ENCODE peak calls at places on chromosomes 6 and 20, in seven cellular contexts. One of them, this sample, is unnamed.

GRCh38 chr6:22149081-22149480 is 147.8 kb downstream of the PRL start:
- DNase-seq in brain microvascular endothelial cell: no peak
- DNase-seq in GM23338: peak
- DNase-seq in RWPE2: no peak
- DNase-seq in fibroblast of lung: peak
- DNase-seq in CD8-positive, alpha-beta T cell: no peak
- DNase-seq in ascending aorta: no peak
- DNase-seq in this sample: no peak

GRCh38 chr6:41692080-41692675 is 43.2 kb downstream of the TFEB start:
- DNase-seq in GM23338: no peak
- DNase-seq in fibroblast of lung: no peak
- DNase-seq in RWPE2: no peak
- DNase-seq in brain microvascular endothelial cell: no peak
- DNase-seq in CD8-positive, alpha-beta T cell: no peak
- DNase-seq in ascending aorta: no peak
- DNase-seq in this sample: no peak

GRCh38 chr6:13653296-13653695 is 38.2 kb downstream of the NOL7 start:
- DNase-seq in CD8-positive, alpha-beta T cell: no peak
- DNase-seq in RWPE2: no peak
- DNase-seq in GM23338: no peak
- DNase-seq in brain microvascular endothelial cell: peak
- DNase-seq in ascending aorta: no peak
- DNase-seq in fibroblast of lung: peak
- DNase-seq in this sample: no peak

GRCh38 chr6:107819976-107820551 is 4.0 kb downstream of the SCML4 start:
- DNase-seq in GM23338: peak
- DNase-seq in fibroblast of lung: no peak
- DNase-seq in brain microvascular endothelial cell: no peak
- DNase-seq in ascending aorta: no peak
- DNase-seq in RWPE2: no peak
- DNase-seq in CD8-positive, alpha-beta T cell: peak
- DNase-seq in this sample: no peak

GRCh38 chr20:63196756-63197470 is 19.0 kb downstream of the YTHDF1 start:
- DNase-seq in RWPE2: no peak
- DNase-seq in fibroblast of lung: peak
- DNase-seq in GM23338: no peak
- DNase-seq in ascending aorta: no peak
- DNase-seq in brain microvascular endothelial cell: no peak
- DNase-seq in CD8-positive, alpha-beta T cell: no peak
- DNase-seq in this sample: no peak

GRCh38 chr6:159094444-159095252 is 49.9 kb upstream of the TAGAP start:
- DNase-seq in CD8-positive, alpha-beta T cell: peak
- DNase-seq in ascending aorta: no peak
- DNase-seq in GM23338: no peak
- DNase-seq in fibroblast of lung: no peak
- DNase-seq in RWPE2: no peak
- DNase-seq in brain microvascular endothelial cell: no peak
- DNase-seq in this sample: no peak

GRCh38 chr20:49594143-49594928 is 26.4 kb upstream of the PTGIS start:
- DNase-seq in CD8-positive, alpha-beta T cell: peak
- DNase-seq in ascending aorta: peak
- DNase-seq in RWPE2: no peak
- DNase-seq in fibroblast of lung: peak
- DNase-seq in brain microvascular endothelial cell: peak
- DNase-seq in GM23338: no peak
- DNase-seq in this sample: peak

GRCh38 chr20:60057866-60058807 is 99.9 kb downstream of the CDH26 start:
- DNase-seq in CD8-positive, alpha-beta T cell: peak
- DNase-seq in ascending aorta: no peak
- DNase-seq in RWPE2: peak
- DNase-seq in fibroblast of lung: peak
- DNase-seq in brain microvascular endothelial cell: peak
- DNase-seq in GM23338: peak
- DNase-seq in this sample: no peak

GRCh38 chr20:23138226-23138625 is 52.1 kb upstream of the CD93 start:
- DNase-seq in brain microvascular endothelial cell: no peak
- DNase-seq in GM23338: no peak
- DNase-seq in RWPE2: no peak
- DNase-seq in ascending aorta: no peak
- DNase-seq in CD8-positive, alpha-beta T cell: no peak
- DNase-seq in fibroblast of lung: no peak
- DNase-seq in this sample: no peak

GRCh38 chr20:11274137-11274536 is 600.3 kb upstream of the JAG1 start:
- DNase-seq in fibroblast of lung: peak
- DNase-seq in ascending aorta: peak
- DNase-seq in GM23338: peak
- DNase-seq in RWPE2: no peak
- DNase-seq in CD8-positive, alpha-beta T cell: no peak
- DNase-seq in brain microvascular endothelial cell: peak
- DNase-seq in this sample: peak

GRCh38 chr6:109055771-109056235 is 38.8 kb downstream of the SESN1 start:
- DNase-seq in brain microvascular endothelial cell: no peak
- DNase-seq in GM23338: no peak
- DNase-seq in RWPE2: no peak
- DNase-seq in ascending aorta: no peak
- DNase-seq in CD8-positive, alpha-beta T cell: no peak
- DNase-seq in fibroblast of lung: peak
- DNase-seq in this sample: no peak

GRCh38 chr6:143339223-143339622 is 111.3 kb downstream of the ADAT2 start:
- DNase-seq in ascending aorta: no peak
- DNase-seq in CD8-positive, alpha-beta T cell: no peak
- DNase-seq in GM23338: no peak
- DNase-seq in RWPE2: no peak
- DNase-seq in fibroblast of lung: no peak
- DNase-seq in brain microvascular endothelial cell: no peak
- DNase-seq in this sample: no peak

GRCh38 chr6:107843400-107843799 is 19.3 kb upstream of the SCML4 start:
- DNase-seq in GM23338: no peak
- DNase-seq in ascending aorta: no peak
- DNase-seq in CD8-positive, alpha-beta T cell: no peak
- DNase-seq in RWPE2: no peak
- DNase-seq in brain microvascular endothelial cell: no peak
- DNase-seq in fibroblast of lung: no peak
- DNase-seq in this sample: no peak

GRCh38 chr6:43269273-43270007 is 26.2 kb downstream of the TTBK1 start:
- DNase-seq in RWPE2: no peak
- DNase-seq in ascending aorta: no peak
- DNase-seq in GM23338: peak
- DNase-seq in CD8-positive, alpha-beta T cell: peak
- DNase-seq in brain microvascular endothelial cell: no peak
- DNase-seq in fibroblast of lung: no peak
- DNase-seq in this sample: no peak

DNA sequence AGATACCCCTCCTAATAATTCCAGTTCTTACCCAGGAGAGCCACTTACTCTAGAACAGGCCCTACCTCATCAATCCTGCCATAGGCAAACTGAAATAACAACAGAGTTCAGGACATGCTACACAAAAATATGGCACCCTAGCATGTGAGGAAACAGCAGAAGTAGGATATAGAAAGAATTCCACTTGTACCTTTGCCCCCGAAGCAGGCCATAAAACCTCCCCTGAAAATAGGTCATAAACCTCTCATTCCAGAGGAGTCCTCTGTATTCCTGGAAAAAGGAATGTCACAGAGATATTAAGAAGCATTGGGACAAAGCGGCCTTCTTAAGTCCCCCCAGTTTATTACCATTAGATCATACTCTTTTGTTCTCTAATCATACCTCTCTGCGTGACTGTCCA is 504.3 kb upstream of the MARCKS start:
- DNase-seq in ascending aorta: no peak
- DNase-seq in brain microvascular endothelial cell: no peak
- DNase-seq in CD8-positive, alpha-beta T cell: no peak
- DNase-seq in fibroblast of lung: no peak
- DNase-seq in GM23338: no peak
- DNase-seq in RWPE2: no peak
- DNase-seq in this sample: no peak
- H3K27ac ChIP-seq in ascending aorta: no peak
- H3K27ac ChIP-seq in brain microvascular endothelial cell: peak
- H3K27ac ChIP-seq in CD8-positive, alpha-beta T cell: no peak
- H3K27ac ChIP-seq in fibroblast of lung: peak
- H3K27ac ChIP-seq in GM23338: no peak
- H3K27ac ChIP-seq in RWPE2: peak
- H3K27ac ChIP-seq in this sample: peak

DNA sequence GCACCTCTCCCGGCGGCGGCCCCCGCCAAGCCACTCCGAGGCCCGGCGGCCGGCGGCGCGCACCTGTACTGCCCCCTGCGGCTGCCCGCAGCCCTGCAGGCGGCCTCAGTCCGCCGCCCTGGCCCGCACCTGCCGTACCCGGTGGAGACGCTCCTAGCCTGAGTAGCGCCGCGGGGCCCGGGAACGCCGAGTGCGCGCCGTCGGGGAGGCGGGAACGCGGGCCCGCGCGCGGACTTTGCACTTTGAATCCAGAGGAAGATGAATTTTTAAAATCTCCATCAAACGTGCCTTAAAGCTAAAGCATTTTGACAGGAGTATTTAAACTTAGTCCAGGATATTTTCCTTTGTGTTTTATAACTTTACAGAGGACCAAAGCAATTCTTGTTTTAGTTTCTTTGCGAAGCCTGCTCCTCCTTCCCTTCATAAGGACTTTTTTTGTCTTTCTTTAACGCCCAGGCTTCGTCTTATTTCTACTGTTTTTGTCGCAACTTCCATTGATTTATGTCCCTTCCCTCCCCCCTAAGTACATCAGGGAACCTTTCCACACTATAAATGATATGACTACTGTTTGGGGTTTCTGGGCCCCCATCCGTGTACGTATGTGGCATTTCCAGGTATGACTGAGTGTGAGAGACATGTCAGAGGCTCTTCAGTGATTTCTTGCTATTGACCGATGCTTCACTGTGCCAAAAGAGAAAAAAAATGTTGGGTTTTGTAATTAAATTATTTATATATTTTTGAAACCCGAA is 2.0 kb downstream of the FOXQ1 start:
- DNase-seq in RWPE2: no peak
- DNase-seq in brain microvascular endothelial cell: no peak
- DNase-seq in fibroblast of lung: no peak
- DNase-seq in CD8-positive, alpha-beta T cell: no peak
- DNase-seq in GM23338: peak
- DNase-seq in ascending aorta: no peak
- DNase-seq in this sample: no peak
- TF ChIP-seq CTCF in RWPE2: peak
- TF ChIP-seq CTCF in brain microvascular endothelial cell: peak
- TF ChIP-seq CTCF in fibroblast of lung: peak
- TF ChIP-seq CTCF in CD8-positive, alpha-beta T cell: no peak
- TF ChIP-seq CTCF in GM23338: peak
- TF ChIP-seq CTCF in ascending aorta: no peak
- TF ChIP-seq CTCF in this sample: no peak

GRCh38 chr20:61253264-61253639 is 1.2 kb downstream of the CDH4 start:
- DNase-seq in RWPE2: peak
- DNase-seq in fibroblast of lung: peak
- DNase-seq in GM23338: peak
- DNase-seq in ascending aorta: no peak
- DNase-seq in brain microvascular endothelial cell: no peak
- DNase-seq in CD8-positive, alpha-beta T cell: no peak
- DNase-seq in this sample: no peak
- H3K4me3 ChIP-seq in RWPE2: peak
- H3K4me3 ChIP-seq in fibroblast of lung: peak
- H3K4me3 ChIP-seq in GM23338: peak
- H3K4me3 ChIP-seq in ascending aorta: peak
- H3K4me3 ChIP-seq in brain microvascular endothelial cell: peak
- H3K4me3 ChIP-seq in CD8-positive, alpha-beta T cell: no peak
- H3K4me3 ChIP-seq in this sample: peak

DNA sequence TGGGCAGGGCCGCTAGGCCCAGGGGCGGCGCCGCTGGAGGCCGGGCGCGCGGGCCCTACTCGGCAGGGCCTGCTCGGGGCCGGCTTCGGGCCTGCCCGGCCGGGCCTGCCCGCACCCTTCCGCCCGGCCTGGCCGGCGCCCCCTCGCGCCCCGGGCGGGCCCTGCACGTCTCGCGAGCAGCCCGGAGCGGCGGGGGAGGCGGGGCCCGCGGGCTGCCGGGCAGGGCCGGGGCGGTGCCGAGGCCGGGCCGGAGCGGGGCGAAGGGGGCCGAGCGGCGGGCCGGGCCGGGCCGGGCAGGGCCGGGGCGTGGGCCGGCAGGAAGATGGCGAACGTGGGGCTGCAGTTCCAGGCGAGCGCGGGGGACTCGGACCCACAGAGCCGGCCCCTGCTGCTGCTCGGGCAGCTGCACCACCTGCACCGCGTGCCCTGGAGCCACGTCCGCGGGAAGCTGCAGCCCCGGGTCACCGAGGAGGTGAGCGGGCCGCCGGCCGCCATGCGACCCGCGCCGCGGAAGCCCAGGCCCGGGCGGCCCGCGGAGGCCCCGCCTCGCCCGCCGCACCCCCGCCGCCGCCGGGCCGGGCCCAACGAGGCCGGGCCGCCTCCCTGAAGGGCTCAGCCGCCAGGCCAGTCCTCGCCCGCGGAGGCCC is at the start of gene NPEPL1:
- DNase-seq in brain microvascular endothelial cell: no peak
- DNase-seq in fibroblast of lung: peak
- DNase-seq in CD8-positive, alpha-beta T cell: peak
- DNase-seq in ascending aorta: peak
- DNase-seq in RWPE2: peak
- DNase-seq in GM23338: peak
- DNase-seq in this sample: no peak
- H3K27ac ChIP-seq in brain microvascular endothelial cell: peak
- H3K27ac ChIP-seq in fibroblast of lung: peak
- H3K27ac ChIP-seq in CD8-positive, alpha-beta T cell: peak
- H3K27ac ChIP-seq in ascending aorta: peak
- H3K27ac ChIP-seq in RWPE2: peak
- H3K27ac ChIP-seq in GM23338: peak
- H3K27ac ChIP-seq in this sample: peak

DNA sequence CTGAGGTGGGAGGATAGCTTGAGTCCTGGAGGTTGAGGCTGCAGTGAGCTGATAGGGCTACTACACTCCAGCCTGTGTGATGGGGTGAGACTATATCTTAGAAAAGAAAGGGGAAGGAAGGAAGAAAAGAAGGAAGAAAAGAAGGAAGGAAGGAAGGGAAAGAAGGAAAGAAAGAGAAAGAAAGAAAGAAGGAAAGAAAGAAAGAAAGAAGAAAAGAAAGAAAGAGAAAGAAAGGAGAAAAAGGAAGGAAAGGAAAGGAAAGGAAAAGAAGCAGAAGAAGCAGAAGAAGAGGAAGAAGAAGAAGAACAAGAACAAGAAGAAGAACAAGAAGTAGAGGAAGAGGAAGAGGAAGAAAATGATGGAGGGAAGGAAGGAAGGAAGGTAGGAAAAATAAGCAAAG is 1130.2 kb upstream of the MAP3K7 start:
- DNase-seq in fibroblast of lung: no peak
- DNase-seq in brain microvascular endothelial cell: no peak
- DNase-seq in GM23338: no peak
- DNase-seq in RWPE2: no peak
- DNase-seq in CD8-positive, alpha-beta T cell: no peak
- DNase-seq in ascending aorta: no peak
- DNase-seq in this sample: no peak
- TF ChIP-seq CTCF in fibroblast of lung: no peak
- TF ChIP-seq CTCF in brain microvascular endothelial cell: no peak
- TF ChIP-seq CTCF in GM23338: no peak
- TF ChIP-seq CTCF in RWPE2: no peak
- TF ChIP-seq CTCF in CD8-positive, alpha-beta T cell: no peak
- TF ChIP-seq CTCF in ascending aorta: no peak
- TF ChIP-seq CTCF in this sample: no peak

DNA sequence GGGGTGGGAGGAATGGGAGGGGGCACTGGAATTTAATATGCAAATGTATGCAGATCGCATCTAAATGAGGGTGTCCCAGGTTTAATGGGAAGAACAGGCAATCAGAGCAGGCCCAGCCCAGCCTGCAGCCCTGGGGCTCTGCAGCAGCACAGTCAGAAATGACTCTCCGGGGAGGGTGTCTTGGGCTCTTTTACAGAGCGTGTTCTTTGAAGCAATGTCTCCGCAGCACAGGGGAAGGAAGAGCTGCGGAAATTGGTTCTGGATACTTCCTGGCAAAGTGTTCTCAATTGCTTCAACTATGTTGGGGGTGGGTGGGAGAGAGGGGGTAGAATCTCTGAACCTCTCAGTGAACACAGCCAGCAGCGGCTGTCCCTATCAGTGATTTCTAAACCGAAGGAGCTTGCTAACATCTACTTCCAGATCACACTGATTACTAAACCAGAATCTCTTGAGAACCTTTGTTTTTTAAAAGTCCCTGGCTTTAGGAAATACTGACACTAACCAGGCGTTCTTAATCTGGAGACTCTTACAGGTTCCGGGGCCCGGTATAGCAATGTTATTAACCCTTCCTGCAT is 8.1 kb upstream of the MMP9 start:
- DNase-seq in brain microvascular endothelial cell: no peak
- DNase-seq in fibroblast of lung: no peak
- DNase-seq in CD8-positive, alpha-beta T cell: no peak
- DNase-seq in GM23338: peak
- DNase-seq in ascending aorta: no peak
- DNase-seq in RWPE2: peak
- DNase-seq in this sample: no peak
- H3K4me3 ChIP-seq in brain microvascular endothelial cell: no peak
- H3K4me3 ChIP-seq in fibroblast of lung: no peak
- H3K4me3 ChIP-seq in CD8-positive, alpha-beta T cell: no peak
- H3K4me3 ChIP-seq in GM23338: no peak
- H3K4me3 ChIP-seq in ascending aorta: no peak
- H3K4me3 ChIP-seq in RWPE2: no peak
- H3K4me3 ChIP-seq in this sample: no peak

This sample was measured in AG04450.